ENCODE peak calls at places on chromosomes 4 and X, in four cellular contexts. H, A, Y and D are unnamed samples.

GRCh38 chr4:130563185-130563890 is 1467.4 kb downstream of the C4orf33 start:
- DNase-seq in H (peak), A (peak), Y (peak), D (peak)

GRCh38 chr4:18020145-18020670 is 1.3 kb downstream of the LCORL start:
- DNase-seq in H (peak), A (peak), Y (no peak), D (peak)

GRCh38 chrX:154358011-154358410 is 16.4 kb downstream of the FLNA start:
- DNase-seq in H (no peak), A (no peak), Y (no peak), D (no peak)

GRCh38 chr4:84814100-84814750 is 152.3 kb downstream of the WDFY3 start:
- DNase-seq in H (peak), A (no peak), Y (no peak), D (no peak)

GRCh38 chr4:146513548-146513947 is 8.2 kb downstream of the SLC10A7 start:
- DNase-seq in H (no peak), A (no peak), Y (no peak), D (no peak)

GRCh38 chrX:70032797-70033196 is 16.9 kb downstream of the AWAT2 start:
- DNase-seq in H (no peak), A (no peak), Y (no peak), D (no peak)

GRCh38 chr4:108878781-108879180 is 115.9 kb upstream of the ETNPPL start:
- DNase-seq in H (no peak), A (no peak), Y (no peak), D (no peak)

GRCh38 chr4:83618431-83618830 is 82.5 kb downstream of the GPAT3 start:
- DNase-seq in H (peak), A (peak), Y (no peak), D (no peak)

GRCh38 chrX:77440310-77440709 is 6.9 kb upstream of the FGF16 start:
- DNase-seq in H (no peak), A (no peak), Y (no peak), D (no peak)

GRCh38 chr4:111535792-111536191 is 609.5 kb upstream of the FAM241A start:
- DNase-seq in H (no peak), A (no peak), Y (no peak), D (no peak)

GRCh38 chr4:42568610-42569207 is 88.2 kb downstream of the ATP8A1 start:
- DNase-seq in H (peak), A (peak), Y (peak), D (peak)

GRCh38 chr4:1593038-1593417 is 91.1 kb downstream of the FAM53A start:
- DNase-seq in H (no peak), A (no peak), Y (no peak), D (no peak)

DNA sequence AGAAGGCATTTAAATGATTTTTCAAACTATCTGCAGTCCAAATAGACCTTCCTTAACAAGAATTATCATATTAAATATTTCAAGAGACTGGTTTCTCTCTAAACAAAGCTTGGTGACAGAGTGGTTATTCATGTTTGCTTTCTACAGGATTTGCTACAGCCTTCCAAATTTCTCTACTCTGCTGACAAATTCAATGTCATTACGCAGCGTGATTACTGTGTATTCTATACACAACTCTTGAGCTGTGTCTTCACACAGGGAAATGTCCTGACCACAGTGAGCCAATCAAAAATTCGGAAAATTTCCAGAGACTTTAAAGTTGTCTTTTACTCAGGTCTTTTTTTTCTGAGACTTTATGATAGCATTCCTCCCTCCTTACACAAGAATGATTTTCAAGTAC is 75.6 kb downstream of the EFHC2 start:
- DNase-seq in H (no peak), A (no peak), Y (no peak), D (no peak)
- H4K5ac ChIP-seq in H (no peak), A (no peak), Y (no peak), D (no peak)

GRCh38 chrX:134640914-134641313 is 17.4 kb downstream of the PLAC1 start:
- DNase-seq in H (no peak), A (no peak), Y (no peak), D (no peak)

GRCh38 chrX:134632386-134632785 is 25.9 kb downstream of the PLAC1 start:
- DNase-seq in H (no peak), A (no peak), Y (no peak), D (no peak)

GRCh38 chrX:134633832-134634231 is 24.4 kb downstream of the PLAC1 start:
- DNase-seq in H (no peak), A (no peak), Y (no peak), D (no peak)

GRCh38 chrX:134634691-134635090 is 23.6 kb downstream of the PLAC1 start:
- DNase-seq in H (peak), A (no peak), Y (no peak), D (no peak)

DNA sequence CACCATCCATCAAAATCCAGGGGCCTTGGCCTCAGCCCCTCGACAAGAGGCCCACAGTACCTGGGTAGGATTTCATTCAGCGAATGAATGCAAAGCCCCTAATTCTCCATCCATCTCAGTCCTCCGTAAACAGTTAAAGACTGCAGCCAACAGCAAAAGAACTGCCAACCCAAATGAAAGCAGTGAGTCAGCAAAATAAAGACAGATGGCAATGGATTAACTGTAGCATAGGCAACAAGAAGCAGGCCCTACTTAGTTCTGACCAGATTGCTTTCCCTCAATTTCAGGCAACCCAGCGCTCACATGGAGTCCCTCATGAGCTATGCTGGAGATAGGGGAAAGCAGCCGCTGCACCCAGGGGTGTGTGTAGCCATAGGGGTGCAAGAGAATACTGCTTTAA is 21.4 kb downstream of the PLAC1 start:
- DNase-seq in H (peak), A (no peak), Y (no peak), D (no peak)
- H4K5ac ChIP-seq in H (peak), A (no peak), Y (no peak), D (no peak)

GRCh38 chrX:44708470-44708869 is 135.4 kb upstream of the DUSP21 start:
- DNase-seq in H (no peak), A (no peak), Y (no peak), D (no peak)

DNA sequence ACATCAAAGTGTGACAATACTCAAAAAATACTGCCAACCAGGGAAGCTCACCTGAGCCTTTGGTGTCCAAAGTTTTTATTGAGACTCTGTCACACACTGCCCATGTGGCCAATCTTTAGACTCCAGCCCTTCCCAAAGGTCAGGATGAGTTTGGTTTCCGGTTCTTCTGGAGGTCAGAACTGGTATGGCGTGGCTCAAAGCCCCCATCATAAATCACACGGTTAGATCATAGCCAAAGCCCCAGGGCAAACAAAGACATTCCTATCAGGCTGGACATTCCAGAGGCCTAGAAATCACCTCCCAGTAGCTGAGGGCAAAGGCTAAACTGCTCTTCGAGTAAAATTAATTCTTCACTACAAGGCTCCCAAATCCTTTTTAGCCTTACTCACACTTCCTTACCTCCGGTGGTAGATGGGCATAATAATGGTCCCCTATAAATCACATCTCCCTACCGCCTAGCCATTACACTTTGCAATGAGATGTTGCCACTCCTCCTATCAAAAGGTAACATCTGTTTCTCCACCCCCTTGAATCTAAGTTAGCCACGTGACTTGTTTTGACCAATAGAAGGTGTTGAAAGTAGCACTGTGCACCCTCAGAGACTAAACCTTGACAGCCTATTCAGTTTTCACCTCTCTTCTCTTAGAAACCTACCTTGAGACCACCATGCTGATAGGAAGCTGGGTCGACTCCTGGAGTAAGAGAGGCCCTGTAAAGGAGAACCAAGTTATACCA is 137.8 kb upstream of the DUSP21 start:
- DNase-seq in H (no peak), A (peak), Y (no peak), D (no peak)
- H4K5ac ChIP-seq in H (no peak), A (no peak), Y (no peak), D (no peak)

DNA sequence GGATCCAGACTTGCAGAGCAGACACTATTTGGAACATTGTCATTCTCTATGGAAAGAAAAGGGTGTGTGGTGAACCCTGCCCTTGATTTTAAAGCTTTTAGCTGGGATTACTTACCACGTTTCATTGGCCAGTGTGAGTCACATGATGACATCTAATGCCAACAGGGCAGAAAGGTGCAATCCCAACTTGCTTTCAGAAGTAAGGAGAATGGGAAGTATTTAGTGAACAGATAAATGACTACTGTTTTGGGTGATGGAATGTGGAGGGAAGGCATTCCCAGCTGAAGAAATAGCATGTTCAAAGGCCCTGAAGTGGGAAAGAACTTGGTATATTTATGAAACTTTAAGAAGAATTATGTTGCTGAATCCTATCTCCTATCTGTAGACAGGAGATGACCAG is 44.5 kb downstream of the SYTL5 start:
- DNase-seq in H (no peak), A (no peak), Y (no peak), D (no peak)
- H4K5ac ChIP-seq in H (no peak), A (no peak), Y (no peak), D (no peak)

GRCh38 chr4:66613591-66613990 is 931.7 kb downstream of the CENPC start:
- DNase-seq in H (no peak), A (no peak), Y (no peak), D (no peak)
- H4K5ac ChIP-seq in H (no peak), A (no peak), Y (no peak), D (no peak)

GRCh38 chr4:87989765-87990164 is 14.3 kb downstream of the SPP1 start:
- DNase-seq in H (no peak), A (no peak), Y (no peak), D (no peak)

GRCh38 chr4:87985887-87986200 is 10.3 kb downstream of the SPP1 start:
- DNase-seq in H (no peak), A (no peak), Y (no peak), D (no peak)

GRCh38 chr4:87985097-87985886 is 9.8 kb downstream of the SPP1 start:
- DNase-seq in H (peak), A (peak), Y (no peak), D (peak)

GRCh38 chr4:87983996-87984395 is 8.5 kb downstream of the SPP1 start:
- DNase-seq in H (no peak), A (no peak), Y (no peak), D (no peak)

GRCh38 chr4:87986508-87986907 is 11.0 kb downstream of the SPP1 start:
- DNase-seq in H (no peak), A (no peak), Y (no peak), D (no peak)
- H4K5ac ChIP-seq in H (no peak), A (no peak), Y (no peak), D (no peak)